ENCODE peak calls at places on chromosomes 7 and 10, in nine cellular contexts. U, C, F, R, Z, Y, P, E and G are unnamed samples.
A peak's percentile ranks its signal among the peaks of the same experiment; 100 is the strongest.

GRCh38 chr10:106959521-106959920 is 205.0 kb downstream of the SORCS1 start:
- DNase-seq in P (no peak), E (no peak), Z (no peak), U (no peak), Y (no peak), F (no peak), C (no peak), R (no peak), G (no peak)

GRCh38 chr10:3531097-3531645 is 253.8 kb downstream of the KLF6 start:
- DNase-seq in Z (no peak), C (no peak), E (no peak), Y (no peak), F (peak; percentile 47), R (no peak), P (no peak), U (no peak), G (no peak)

GRCh38 chr7:91533996-91534395 is 269.8 kb downstream of the FZD1 start:
- DNase-seq in R (no peak), P (no peak), Z (no peak), Y (no peak), E (no peak), U (no peak), F (no peak), C (no peak), G (no peak)

GRCh38 chr7:150413640-150414081 is 34.5 kb downstream of the ZNF775 start:
- DNase-seq in P (no peak), C (no peak), U (no peak), R (no peak), Z (no peak), E (peak; percentile 63), F (no peak), Y (no peak), G (no peak)

GRCh38 chr10:131249238-131249956 is 62.1 kb downstream of the TCERG1L start:
- DNase-seq in U (no peak), P (no peak), F (no peak), E (no peak), Z (no peak), R (no peak), C (no peak), Y (peak; percentile 45), G (no peak)

GRCh38 chr10:73075829-73076228 is 20.8 kb downstream of the P4HA1 start:
- DNase-seq in U (no peak), E (no peak), F (no peak), P (no peak), C (no peak), Z (no peak), Y (no peak), R (no peak), G (no peak)

GRCh38 chr7:20331231-20331880 is 656 bp downstream of the ITGB8 start:
- DNase-seq in C (peak; percentile 67), P (peak; percentile 27), Y (peak; percentile 94), R (peak; percentile 30), E (peak; percentile 41), Z (no peak), U (no peak), F (no peak), G (peak; percentile 89)

GRCh38 chr7:134962270-134962669 is 24.0 kb upstream of the AGBL3 start:
- DNase-seq in R (no peak), Y (no peak), E (no peak), C (no peak), U (no peak), Z (no peak), F (no peak), P (no peak), G (no peak)

GRCh38 chr7:72444023-72444776 is 32.1 kb upstream of the CALN1 start:
- DNase-seq in F (no peak), Z (no peak), Y (no peak), U (no peak), E (no peak), C (no peak), R (no peak), P (no peak), G (no peak)

GRCh38 chr7:103504505-103505135 is 58.6 kb upstream of the SLC26A5 start:
- DNase-seq in C (no peak), F (no peak), Z (no peak), E (no peak), U (no peak), P (peak; percentile 24), Y (no peak), R (no peak), G (no peak)

GRCh38 chr7:128136215-128136597 is 104.9 kb upstream of the LEP start:
- DNase-seq in U (no peak), Y (peak; percentile 67), F (no peak), E (no peak), C (no peak), P (no peak), R (no peak), Z (no peak), G (no peak)

GRCh38 chr7:111329367-111330234 is 232.7 kb downstream of the IMMP2L start:
- DNase-seq in Z (no peak), E (no peak), U (no peak), C (no peak), F (no peak), R (no peak), Y (no peak), P (no peak), G (no peak)

GRCh38 chr10:62492012-62492869 is 118.1 kb downstream of the ZNF365 start:
- DNase-seq in Z (no peak), Y (peak; percentile 41), P (peak; percentile 21), F (peak; percentile 72), R (no peak), U (peak; percentile 48), C (no peak), E (no peak), G (no peak)

GRCh38 chr10:103696411-103697145 is 158.8 kb downstream of the SH3PXD2A start:
- DNase-seq in Z (peak; percentile 41), P (peak; percentile 41), F (peak; percentile 93), Y (peak; percentile 72), R (peak; percentile 69), C (peak; percentile 23), E (no peak), U (peak; percentile 83), G (peak; percentile 65)

GRCh38 chr10:30434273-30435067 is 486 bp downstream of the MAP3K8 start:
- DNase-seq in Y (peak; percentile 79), C (peak; percentile 85), F (peak; percentile 69), E (peak; percentile 80), R (peak; percentile 89), P (peak; percentile 98), U (peak; percentile 31), Z (peak; percentile 74), G (peak; percentile 71)
- H3K4me1 ChIP-seq in Y (peaks cover 30% of the 10 kb centered on the region), C (peaks cover 15% of the 10 kb centered on the region), F (peaks cover 20% of the 10 kb centered on the region), E (peaks cover 33% of the 10 kb centered on the region), R (peaks cover 87% of the 10 kb centered on the region), P (peaks cover 59% of the 10 kb centered on the region), U (peaks cover 46% of the 10 kb centered on the region), Z (peaks cover 16% of the 10 kb centered on the region), G (peaks cover 50% of the 10 kb centered on the region)

DNA sequence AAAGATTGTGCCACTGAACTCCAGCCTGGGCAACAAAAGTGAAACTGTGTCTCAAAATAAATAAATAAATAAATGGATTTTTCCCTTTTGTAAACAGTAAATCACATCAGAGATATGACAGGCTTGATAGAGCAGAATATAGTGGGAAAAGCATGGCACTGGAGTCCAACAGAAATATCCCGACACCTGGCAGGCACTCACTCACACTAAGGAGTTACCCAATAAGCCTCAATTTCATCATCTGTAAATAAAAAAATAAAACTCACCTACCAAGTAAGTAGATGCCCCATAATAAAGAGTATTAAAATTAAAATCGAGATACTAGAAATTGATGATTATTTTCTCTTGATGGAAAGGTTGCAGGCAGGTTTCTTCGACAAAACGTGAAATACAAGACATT is 1.7 kb downstream of the ATE1 start:
- DNase-seq in F (no peak), Z (no peak), R (no peak), U (no peak), P (no peak), E (no peak), C (no peak), Y (no peak), G (no peak)
- H3K4me3 ChIP-seq in F (peak overlapping the region; percentile 98), Z (peak overlapping the region; percentile 98), R (peak overlapping the region; percentile 90), U (peak overlapping the region; percentile 83), P (no peak overlapping the region), E (no peak overlapping the region), C (no peak overlapping the region), Y (peak overlapping the region; percentile 88), G (peak overlapping the region; percentile 69)

DNA sequence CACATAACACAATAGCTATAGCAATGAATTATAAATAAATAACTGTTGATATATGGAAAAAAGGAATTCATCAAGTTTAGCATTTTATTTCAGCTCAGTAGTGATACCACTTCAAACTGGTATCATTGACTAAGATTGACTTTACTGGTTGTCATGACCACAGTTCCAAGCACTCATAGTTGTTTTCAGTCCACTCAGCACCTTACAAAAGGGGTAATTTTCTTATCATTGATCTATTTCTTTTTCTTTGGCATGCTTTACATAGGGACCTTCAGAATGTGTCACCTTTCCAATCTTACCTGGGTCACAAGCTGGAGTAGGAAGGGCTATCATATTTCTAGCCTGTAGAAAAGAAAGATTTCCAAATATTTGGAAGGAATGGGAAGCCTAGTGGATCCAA is 275.5 kb upstream of the TMEM229A start:
- DNase-seq in P (no peak), U (no peak), C (no peak), Z (no peak), Y (no peak), R (no peak), F (no peak), E (no peak), G (no peak)
- H3K27me3 ChIP-seq in P (no peaks in the 10 kb centered on the region), U (no peaks in the 10 kb centered on the region), C (no peaks in the 10 kb centered on the region), Z (no peaks in the 10 kb centered on the region), Y (no peaks in the 10 kb centered on the region), R (no peaks in the 10 kb centered on the region), F (no peaks in the 10 kb centered on the region), E (no peaks in the 10 kb centered on the region), G (no peaks in the 10 kb centered on the region)

GRCh38 chr10:79402951-79403350 is 42.5 kb downstream of the ZCCHC24 start:
- DNase-seq in U (no peak), R (peak; percentile 10), E (no peak), Z (no peak), C (no peak), Y (no peak), F (no peak), P (no peak), G (no peak)

GRCh38 chr10:79404690-79405131 is 40.7 kb downstream of the ZCCHC24 start:
- DNase-seq in R (no peak), F (no peak), C (peak; percentile 1), E (no peak), U (no peak), Y (no peak), P (no peak), Z (no peak), G (no peak)

GRCh38 chr10:79403441-79404230 is 41.8 kb downstream of the ZCCHC24 start:
- DNase-seq in F (peak; percentile 10), E (no peak), U (no peak), Y (peak; percentile 61), Z (no peak), C (no peak), R (peak; percentile 66), P (no peak), G (no peak)

GRCh38 chr10:79405221-79405994 is 40.0 kb downstream of the ZCCHC24 start:
- DNase-seq in R (no peak), E (no peak), F (no peak), Z (no peak), C (no peak), Y (no peak), P (no peak), U (no peak), G (no peak)

GRCh38 chr10:79404231-79404609 is 41.2 kb downstream of the ZCCHC24 start:
- DNase-seq in C (peak; percentile 32), Y (peak; percentile 45), U (no peak), R (peak; percentile 66), F (peak; percentile 23), Z (no peak), E (no peak), P (no peak), G (no peak)
- H3K4me1 ChIP-seq in C (peaks cover 34% of the 10 kb centered on the region), Y (peaks cover 35% of the 10 kb centered on the region), U (peaks cover 4% of the 10 kb centered on the region), R (no peaks in the 10 kb centered on the region), F (peaks cover 24% of the 10 kb centered on the region), Z (peaks cover 95% of the 10 kb centered on the region), E (peaks cover 95% of the 10 kb centered on the region), P (peaks cover 71% of the 10 kb centered on the region), G (peaks cover 7% of the 10 kb centered on the region)